ENCODE peak calls at places on chromosomes 12 and 14, in ten cellular contexts. One of them, this sample, is unnamed.

GRCh38 chr12:30725739-30726138 is 29.0 kb downstream of the CAPRIN2 start:
- DNase-seq in activated naive CD4-positive, alpha-beta T cell: no peak
- DNase-seq in stimulated activated CD4-positive, alpha-beta T cell treated with anti-CD3 and anti-CD28 coated beads, Interleukin-2, amount 100 ng/mL, for 24 hours: no peak
- DNase-seq in kidney glomerular epithelial cell: peak; percentile 37
- DNase-seq in stimulated activated CD8-positive, alpha-beta memory T cell treated with anti-CD3 and anti-CD28 coated beads, Interleukin-15, amount 100 ng/mL, for 48 hours: no peak
- DNase-seq in GM12865: no peak
- DNase-seq in hypothalamus: no peak
- DNase-seq in aorta: no peak
- DNase-seq in left ventricle myocardium superior: no peak
- DNase-seq in LNCaP clone FGC: no peak
- DNase-seq in this sample: no peak

GRCh38 chr12:105922670-105923102 is 216.1 kb downstream of the NUAK1 start:
- DNase-seq in LNCaP clone FGC: no peak
- DNase-seq in stimulated activated CD4-positive, alpha-beta T cell treated with anti-CD3 and anti-CD28 coated beads, Interleukin-2, amount 100 ng/mL, for 24 hours: no peak
- DNase-seq in kidney glomerular epithelial cell: peak; percentile 31
- DNase-seq in hypothalamus: no peak
- DNase-seq in stimulated activated CD8-positive, alpha-beta memory T cell treated with anti-CD3 and anti-CD28 coated beads, Interleukin-15, amount 100 ng/mL, for 48 hours: no peak
- DNase-seq in GM12865: no peak
- DNase-seq in aorta: no peak
- DNase-seq in activated naive CD4-positive, alpha-beta T cell: no peak
- DNase-seq in left ventricle myocardium superior: no peak
- DNase-seq in this sample: peak; percentile 67

GRCh38 chr12:69698769-69699540 is at the start of gene BEST3:
- DNase-seq in hypothalamus: no peak
- DNase-seq in left ventricle myocardium superior: no peak
- DNase-seq in GM12865: no peak
- DNase-seq in stimulated activated CD4-positive, alpha-beta T cell treated with anti-CD3 and anti-CD28 coated beads, Interleukin-2, amount 100 ng/mL, for 24 hours: no peak
- DNase-seq in LNCaP clone FGC: peak; percentile 92
- DNase-seq in aorta: no peak
- DNase-seq in stimulated activated CD8-positive, alpha-beta memory T cell treated with anti-CD3 and anti-CD28 coated beads, Interleukin-15, amount 100 ng/mL, for 48 hours: no peak
- DNase-seq in kidney glomerular epithelial cell: no peak
- DNase-seq in activated naive CD4-positive, alpha-beta T cell: no peak
- DNase-seq in this sample: peak; percentile 38

GRCh38 chr14:39376671-39377403 is 55.4 kb downstream of the FBXO33 start:
- DNase-seq in kidney glomerular epithelial cell: peak; percentile 1
- DNase-seq in stimulated activated CD4-positive, alpha-beta T cell treated with anti-CD3 and anti-CD28 coated beads, Interleukin-2, amount 100 ng/mL, for 24 hours: no peak
- DNase-seq in GM12865: no peak
- DNase-seq in LNCaP clone FGC: no peak
- DNase-seq in left ventricle myocardium superior: no peak
- DNase-seq in hypothalamus: no peak
- DNase-seq in stimulated activated CD8-positive, alpha-beta memory T cell treated with anti-CD3 and anti-CD28 coated beads, Interleukin-15, amount 100 ng/mL, for 48 hours: no peak
- DNase-seq in activated naive CD4-positive, alpha-beta T cell: no peak
- DNase-seq in aorta: no peak
- DNase-seq in this sample: no peak

GRCh38 chr14:51304428-51304827 is 64.4 kb downstream of the TMX1 start:
- DNase-seq in stimulated activated CD4-positive, alpha-beta T cell treated with anti-CD3 and anti-CD28 coated beads, Interleukin-2, amount 100 ng/mL, for 24 hours: peak; percentile 20
- DNase-seq in activated naive CD4-positive, alpha-beta T cell: no peak
- DNase-seq in GM12865: no peak
- DNase-seq in hypothalamus: no peak
- DNase-seq in kidney glomerular epithelial cell: peak; percentile 61
- DNase-seq in LNCaP clone FGC: no peak
- DNase-seq in left ventricle myocardium superior: no peak
- DNase-seq in stimulated activated CD8-positive, alpha-beta memory T cell treated with anti-CD3 and anti-CD28 coated beads, Interleukin-15, amount 100 ng/mL, for 48 hours: no peak
- DNase-seq in aorta: no peak
- DNase-seq in this sample: no peak

GRCh38 chr12:92485356-92486348 is 217.1 kb upstream of the PLEKHG7 start:
- DNase-seq in hypothalamus: no peak
- DNase-seq in GM12865: no peak
- DNase-seq in activated naive CD4-positive, alpha-beta T cell: no peak
- DNase-seq in aorta: no peak
- DNase-seq in LNCaP clone FGC: no peak
- DNase-seq in stimulated activated CD8-positive, alpha-beta memory T cell treated with anti-CD3 and anti-CD28 coated beads, Interleukin-15, amount 100 ng/mL, for 48 hours: no peak
- DNase-seq in stimulated activated CD4-positive, alpha-beta T cell treated with anti-CD3 and anti-CD28 coated beads, Interleukin-2, amount 100 ng/mL, for 24 hours: no peak
- DNase-seq in kidney glomerular epithelial cell: no peak
- DNase-seq in left ventricle myocardium superior: no peak
- DNase-seq in this sample: no peak

GRCh38 chr12:81896771-81897170 is 137.6 kb upstream of the PPFIA2 start:
- DNase-seq in left ventricle myocardium superior: no peak
- DNase-seq in kidney glomerular epithelial cell: no peak
- DNase-seq in aorta: no peak
- DNase-seq in activated naive CD4-positive, alpha-beta T cell: no peak
- DNase-seq in stimulated activated CD4-positive, alpha-beta T cell treated with anti-CD3 and anti-CD28 coated beads, Interleukin-2, amount 100 ng/mL, for 24 hours: no peak
- DNase-seq in GM12865: no peak
- DNase-seq in hypothalamus: no peak
- DNase-seq in LNCaP clone FGC: no peak
- DNase-seq in stimulated activated CD8-positive, alpha-beta memory T cell treated with anti-CD3 and anti-CD28 coated beads, Interleukin-15, amount 100 ng/mL, for 48 hours: no peak
- DNase-seq in this sample: no peak

GRCh38 chr12:117646595-117646994 is 285.2 kb upstream of the NOS1 start:
- DNase-seq in left ventricle myocardium superior: no peak
- DNase-seq in activated naive CD4-positive, alpha-beta T cell: no peak
- DNase-seq in LNCaP clone FGC: no peak
- DNase-seq in stimulated activated CD8-positive, alpha-beta memory T cell treated with anti-CD3 and anti-CD28 coated beads, Interleukin-15, amount 100 ng/mL, for 48 hours: no peak
- DNase-seq in stimulated activated CD4-positive, alpha-beta T cell treated with anti-CD3 and anti-CD28 coated beads, Interleukin-2, amount 100 ng/mL, for 24 hours: no peak
- DNase-seq in hypothalamus: no peak
- DNase-seq in GM12865: no peak
- DNase-seq in aorta: no peak
- DNase-seq in kidney glomerular epithelial cell: no peak
- DNase-seq in this sample: no peak

GRCh38 chr14:99363051-99363450 is 91.1 kb upstream of the BCL11B start:
- DNase-seq in activated naive CD4-positive, alpha-beta T cell: no peak
- DNase-seq in hypothalamus: no peak
- DNase-seq in left ventricle myocardium superior: no peak
- DNase-seq in stimulated activated CD8-positive, alpha-beta memory T cell treated with anti-CD3 and anti-CD28 coated beads, Interleukin-15, amount 100 ng/mL, for 48 hours: no peak
- DNase-seq in kidney glomerular epithelial cell: no peak
- DNase-seq in GM12865: no peak
- DNase-seq in LNCaP clone FGC: no peak
- DNase-seq in aorta: peak; percentile 59
- DNase-seq in stimulated activated CD4-positive, alpha-beta T cell treated with anti-CD3 and anti-CD28 coated beads, Interleukin-2, amount 100 ng/mL, for 24 hours: no peak
- DNase-seq in this sample: no peak

This sample was measured in cerebellum.